ENCODE peak calls at places on chromosome 15, in seven cellular contexts. C is GM12878, J is HepG2, G is H1, N is SK-N-SH, T is HCT116, V is K562. K is an unnamed sample. For H3K4me1, the result is how much of the 10 kb centered on the place peaks cover.

GRCh38 chr15:39585394-39585841 is 4.5 kb downstream of the THBS1 start:
- DNase-seq in V (no peak), J (no peak), T (no peak), N (no peak), G (no peak), C (no peak), K (no peak)

GRCh38 chr15:39629376-39629775 is 48.5 kb downstream of the THBS1 start:
- DNase-seq in N (no peak), C (no peak), T (no peak), G (no peak), V (no peak), J (no peak), K (no peak)

GRCh38 chr15:42148808-42149492 is 7.5 kb downstream of the PLA2G4F start:
- DNase-seq in N (no peak), C (no peak), T (no peak), V (no peak), J (no peak), G (no peak), K (no peak)

GRCh38 chr15:68444336-68444735 is 12.4 kb upstream of the ITGA11 start:
- DNase-seq in N (no peak), T (no peak), C (no peak), G (no peak), V (no peak), J (no peak), K (no peak)

GRCh38 chr15:56960116-56960515 is 41.7 kb downstream of the TCF12 start:
- DNase-seq in T (no peak), N (no peak), G (no peak), V (no peak), J (no peak), C (no peak), K (no peak)

GRCh38 chr15:70400766-70401541 is 303.2 kb upstream of the TLE3 start:
- DNase-seq in C (no peak), G (no peak), T (no peak), J (no peak), V (no peak), N (no peak), K (no peak)

GRCh38 chr15:39365161-39365560 is 215.7 kb upstream of the THBS1 start:
- DNase-seq in J (no peak), C (no peak), N (no peak), T (no peak), G (no peak), V (no peak), K (no peak)

GRCh38 chr15:67109141-67110034 is 44.0 kb downstream of the SMAD3 start:
- DNase-seq in V (no peak), C (no peak), J (peak), N (no peak), G (no peak), T (no peak), K (no peak)

GRCh38 chr15:76993114-76993715 is 1.7 kb upstream of the PSTPIP1 start:
- DNase-seq in N (no peak), T (no peak), C (no peak), J (no peak), G (no peak), V (no peak), K (no peak)

GRCh38 chr15:49273734-49274318 is 103.8 kb downstream of the GALK2 start:
- DNase-seq in G (no peak), C (no peak), J (no peak), T (no peak), N (peak), V (no peak), K (no peak)

GRCh38 chr15:42490246-42490742 is 647 bp downstream of the ZNF106 start:
- DNase-seq in V (no peak), C (no peak), G (no peak), T (no peak), N (no peak), J (no peak), K (no peak)

GRCh38 chr15:81188354-81188753 is 8.3 kb upstream of the IL16 start:
- DNase-seq in J (no peak), N (no peak), T (no peak), V (no peak), G (no peak), C (no peak), K (no peak)

GRCh38 chr15:57235865-57236264 is 140.4 kb upstream of the CGNL1 start:
- DNase-seq in V (peak), J (no peak), C (no peak), N (peak), G (no peak), T (no peak), K (no peak)

GRCh38 chr15:74696398-74696729 is 540 bp upstream of the EDC3 start:
- DNase-seq in N (no peak), V (no peak), J (no peak), T (no peak), C (no peak), G (no peak), K (no peak)

GRCh38 chr15:70092462-70092850 is 5.3 kb downstream of the TLE3 start:
- DNase-seq in G (no peak), C (no peak), N (no peak), V (no peak), T (no peak), J (no peak), K (no peak)

GRCh38 chr15:73069109-73069508 is 16.8 kb downstream of the NEO1 start:
- DNase-seq in T (no peak), G (no peak), C (no peak), J (no peak), N (no peak), V (no peak), K (no peak)

GRCh38 chr15:43516185-43516584 is 1.2 kb upstream of the MAP1A start:
- DNase-seq in V (peak), G (no peak), T (no peak), N (no peak), C (no peak), J (no peak), K (no peak)

GRCh38 chr15:33031324-33031736 is 163.2 kb downstream of the FMN1 start:
- DNase-seq in T (no peak), C (no peak), J (no peak), G (no peak), N (no peak), V (no peak), K (no peak)

GRCh38 chr15:85667491-85668424 is 127.0 kb downstream of the KLHL25 start:
- DNase-seq in V (no peak), J (peak), N (no peak), G (no peak), T (peak), C (no peak), K (no peak)

GRCh38 chr15:38154837-38155236 is 97.8 kb upstream of the SPRED1 start:
- DNase-seq in G (no peak), T (no peak), J (no peak), C (no peak), N (no peak), V (no peak), K (no peak)

GRCh38 chr15:84793431-84793830 is 23.7 kb upstream of the ALPK3 start:
- DNase-seq in J (no peak), C (no peak), G (no peak), V (no peak), T (no peak), N (no peak), K (no peak)

GRCh38 chr15:64774556-64775523 is 549 bp downstream of the RBPMS2 start:
- DNase-seq in C (no peak), N (peak), J (no peak), V (peak), T (no peak), G (no peak), K (no peak)

GRCh38 chr15:41115088-41115651 is 910 bp downstream of the INO80 start:
- DNase-seq in V (peak), G (no peak), C (peak), T (peak), N (peak), J (peak), K (peak)

GRCh38 chr15:28456476-28457395 is 76.0 kb downstream of the GOLGA8G start:
- DNase-seq in N (peak), G (no peak), T (no peak), J (no peak), V (no peak), C (no peak), K (no peak)

GRCh38 chr15:28459279-28459678 is 73.5 kb downstream of the GOLGA8G start:
- DNase-seq in T (no peak), V (no peak), J (no peak), N (peak), G (no peak), C (no peak), K (no peak)
- TF ChIP-seq SIN3A in T (no peak), V (no peak), J (no peak), N (no peak), G (no peak), C (no peak), K (no peak)

GRCh38 chr15:93324191-93324590 is 235.2 kb upstream of the RGMA start:
- DNase-seq in T (no peak), C (no peak), N (no peak), V (no peak), J (no peak), G (no peak), K (no peak)

GRCh38 chr15:93330862-93331544 is 242.0 kb upstream of the RGMA start:
- DNase-seq in V (no peak), J (no peak), G (no peak), T (no peak), N (no peak), C (no peak), K (no peak)

GRCh38 chr15:93331545-93332117 is 242.6 kb upstream of the RGMA start:
- DNase-seq in V (no peak), J (no peak), G (peak), T (no peak), C (no peak), N (peak), K (no peak)

GRCh38 chr15:93321881-93322282 is 232.9 kb upstream of the RGMA start:
- DNase-seq in J (peak), G (no peak), V (no peak), N (no peak), T (no peak), C (no peak), K (no peak)

DNA sequence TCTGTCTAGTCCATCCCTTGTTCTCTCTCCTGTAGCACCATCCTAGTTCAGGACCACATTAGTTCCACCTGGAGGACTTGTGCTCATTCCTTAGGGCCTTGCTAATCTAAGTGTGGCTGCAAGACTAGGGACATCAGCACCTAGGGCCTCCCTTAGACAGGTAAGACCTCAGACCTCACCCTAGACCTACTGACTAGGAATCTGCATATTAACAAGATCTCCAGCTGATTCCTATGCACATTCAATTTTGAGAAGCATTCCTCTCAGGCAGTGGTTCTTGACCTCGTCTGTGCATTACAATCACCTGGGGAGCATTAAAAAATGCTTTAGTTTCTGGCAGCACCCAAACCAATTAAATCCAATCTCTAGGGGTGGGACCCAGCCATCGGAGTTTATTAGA is 238.4 kb upstream of the RGMA start:
- DNase-seq in T (no peak), N (no peak), V (no peak), J (no peak), C (no peak), G (no peak), K (no peak)
- TF ChIP-seq POLR2AphosphoS5 in T (no peak), N (no peak), V (no peak), J (no peak), C (no peak), G (no peak), K (no peak)

DNA sequence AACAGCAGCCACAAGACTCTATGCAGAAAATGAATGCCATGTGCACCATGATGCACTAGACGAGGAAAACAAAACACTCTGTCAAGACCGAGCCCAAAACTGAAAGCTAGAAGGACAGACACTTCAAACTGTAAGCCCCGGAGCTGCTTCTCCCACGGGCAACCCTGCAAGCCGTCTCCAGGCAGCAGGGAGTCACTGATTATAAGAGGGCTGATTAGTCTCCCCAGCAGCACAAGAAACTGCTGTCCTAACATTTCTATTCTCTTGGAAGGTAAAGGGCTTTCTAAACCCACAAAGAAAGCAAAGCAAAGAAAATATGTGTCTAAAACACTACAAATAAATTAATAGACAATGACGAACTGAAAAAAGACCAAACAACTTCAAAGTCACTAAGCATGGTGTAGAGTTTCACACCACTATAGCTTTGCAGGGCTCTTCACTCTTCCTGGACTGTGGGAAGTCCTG is 15.5 kb downstream of the TBC1D2B start:
- DNase-seq in G (no peak), C (no peak), V (no peak), T (no peak), N (no peak), J (no peak), K (no peak)
- H3K4me1 ChIP-seq in G (under half), C (half or more), V (under half), T (under half), N (half or more), J (half or more), K (half or more)

GRCh38 chr15:55499158-55499557 is 8.9 kb downstream of the DNAAF4 start:
- DNase-seq in G (no peak), N (no peak), C (no peak), J (no peak), V (no peak), T (no peak), K (no peak)
- TF ChIP-seq SIN3A in G (no peak), N (no peak), C (no peak), J (no peak), V (no peak), T (no peak), K (no peak)

GRCh38 chr15:53068671-53069070 is 278.5 kb upstream of the ONECUT1 start:
- DNase-seq in V (no peak), C (no peak), N (no peak), G (no peak), T (no peak), J (no peak), K (no peak)

GRCh38 chr15:53074221-53074620 is 284.1 kb upstream of the ONECUT1 start:
- DNase-seq in G (no peak), J (no peak), C (no peak), V (no peak), T (no peak), N (no peak), K (no peak)

GRCh38 chr15:53072077-53072476 is 281.9 kb upstream of the ONECUT1 start:
- DNase-seq in V (no peak), G (peak), C (no peak), J (peak), T (peak), N (no peak), K (peak)
- TF ChIP-seq POLR2AphosphoS5 in V (no peak), G (no peak), C (no peak), J (no peak), T (no peak), N (no peak), K (no peak)

K was measured in Panc1.